ENCODE peak calls at places on chromosomes 7 and 10, in four cellular contexts. X is occipital lobe, J is hypothalamus, Y is lower lobe of right lung. P is an unnamed sample.

GRCh38 chr7:133940368-133940767 is 186.8 kb upstream of the LRGUK start:
- DNase-seq in X (no peak), Y (no peak), J (no peak), P (no peak)

GRCh38 chr7:151623766-151624165 is 104.1 kb upstream of the RHEB start:
- DNase-seq in X (no peak), J (no peak), Y (no peak), P (no peak)

GRCh38 chr10:31147220-31147608 is 115.5 kb upstream of the ZNF438 start:
- DNase-seq in Y (no peak), X (no peak), J (no peak), P (no peak)

GRCh38 chr10:103772096-103772845 is 83.1 kb downstream of the SH3PXD2A start:
- DNase-seq in J (peak), Y (peak), X (peak), P (no peak)

GRCh38 chr10:88804083-88804812 is 1.7 kb downstream of the LIPM start:
- DNase-seq in X (no peak), J (no peak), Y (no peak), P (no peak)

GRCh38 chr10:125114761-125115391 is 45.5 kb downstream of the CTBP2 start:
- DNase-seq in J (no peak), Y (no peak), X (no peak), P (no peak)

GRCh38 chr7:47444376-47445098 is 137.4 kb downstream of the TNS3 start:
- DNase-seq in X (no peak), Y (no peak), J (no peak), P (no peak)

GRCh38 chr7:19620470-19620869 is 88.4 kb downstream of the POLR1F start:
- DNase-seq in Y (no peak), X (no peak), J (no peak), P (no peak)

GRCh38 chr10:63586048-63586447 is 64.8 kb downstream of the REEP3 start:
- DNase-seq in X (no peak), Y (no peak), J (no peak), P (no peak)

GRCh38 chr7:726084-726853 is at the start of gene DNAAF5:
- DNase-seq in J (peak), X (peak), Y (peak), P (peak)

GRCh38 chr10:132542086-132542775 is 4.6 kb downstream of the INPP5A start:
- DNase-seq in X (no peak), J (no peak), Y (peak), P (peak)

P was measured in chondrocyte.